ENCODE peak calls at places on chromosome 14, in ten cellular contexts. S is glomerular endothelial cell; H is SK-N-DZ; K is naive thymus-derived CD4-positive, alpha-beta T cell; Y is NCI-H1417; B is uterus; Z is AG10803; X is GM23248; V is HFFc6; C is T-helper 1 cell. A is an unnamed sample.

GRCh38 chr14:103871596-103872480 is 24.5 kb upstream of the PPP1R13B start:
- DNase-seq in S (no peak), H (no peak), K (peak; percentile 57), Y (no peak), B (no peak), Z (no peak), X (peak; percentile 27), V (no peak), C (peak; percentile 49), A (peak; percentile 68)

GRCh38 chr14:91416744-91417133 is 881 bp downstream of the CCDC88C start:
- DNase-seq in S (no peak), H (no peak), K (no peak), Y (no peak), B (no peak), Z (no peak), X (no peak), V (no peak), C (no peak), A (no peak)

GRCh38 chr14:71130491-71131179 is 223.4 kb downstream of the PCNX1 start:
- DNase-seq in S (peak; percentile 72), H (no peak), K (no peak), Y (no peak), B (no peak), Z (peak; percentile 53), X (peak; percentile 75), V (peak; percentile 87), C (no peak), A (no peak)

GRCh38 chr14:65788876-65789859 is 376.6 kb downstream of the FUT8 start:
- DNase-seq in S (no peak), H (peak; percentile 58), K (no peak), Y (no peak), B (no peak), Z (peak; percentile 6), X (no peak), V (no peak), C (no peak), A (no peak)

GRCh38 chr14:65258391-65258790 is 154.1 kb upstream of the FUT8 start:
- DNase-seq in S (peak; percentile 68), H (no peak), K (no peak), Y (no peak), B (no peak), Z (peak; percentile 66), X (peak; percentile 79), V (peak; percentile 60), C (no peak), A (no peak)

GRCh38 chr14:71716371-71716770 is 215.9 kb upstream of the RGS6 start:
- DNase-seq in S (no peak), H (no peak), K (no peak), Y (no peak), B (no peak), Z (peak; percentile 94), X (peak; percentile 84), V (peak; percentile 19), C (no peak), A (no peak)

GRCh38 chr14:52044791-52045522 is 23.9 kb downstream of the NID2 start:
- DNase-seq in S (no peak), H (no peak), K (no peak), Y (no peak), B (no peak), Z (peak; percentile 77), X (peak; percentile 97), V (peak; percentile 88), C (no peak), A (no peak)

GRCh38 chr14:68658029-68658509 is 134.8 kb downstream of the ZFP36L1 start:
- DNase-seq in S (no peak), H (no peak), K (no peak), Y (no peak), B (no peak), Z (no peak), X (no peak), V (no peak), C (no peak), A (no peak)

GRCh38 chr14:29798078-29798477 is 129.6 kb downstream of the PRKD1 start:
- DNase-seq in S (no peak), H (no peak), K (no peak), Y (no peak), B (no peak), Z (no peak), X (no peak), V (no peak), C (no peak), A (no peak)

GRCh38 chr14:69010632-69011031 is 31.5 kb upstream of the ACTN1 start:
- DNase-seq in S (no peak), H (no peak), K (no peak), Y (no peak), B (no peak), Z (no peak), X (peak; percentile 13), V (no peak), C (no peak), A (no peak)

GRCh38 chr14:68295316-68295816 is 475.8 kb downstream of the RAD51B start:
- DNase-seq in S (no peak), H (peak; percentile 8), K (no peak), Y (no peak), B (peak; percentile 78), Z (no peak), X (no peak), V (no peak), C (no peak), A (no peak)

GRCh38 chr14:21840765-21841164 is 167.1 kb upstream of the OR4E1 start:
- DNase-seq in S (no peak), H (no peak), K (peak; percentile 21), Y (no peak), B (no peak), Z (no peak), X (no peak), V (no peak), C (no peak), A (no peak)